ENCODE peak calls at places on chromosomes 4 and X, in four cellular contexts. V is choroid plexus epithelial cell, G is cardiac muscle cell, I is upper lobe of left lung. H is an unnamed sample.

GRCh38 chrX:38845426-38845825 is 44.2 kb downstream of the MID1IP1 start:
- DNase-seq in V (no peak), G (no peak), I (no peak), H (no peak)

GRCh38 chrX:109797311-109797975 is 64.4 kb upstream of the ACSL4 start:
- DNase-seq in V (no peak), G (no peak), I (no peak), H (no peak)

GRCh38 chrX:27915617-27916016 is 65.6 kb downstream of the DCAF8L1 start:
- DNase-seq in V (peak; percentile 50), G (peak; percentile 32), I (peak; percentile 21), H (no peak)

GRCh38 chr4:6943012-6943869 is 33.6 kb downstream of the TBC1D14 start:
- DNase-seq in V (no peak), G (peak; percentile 4), I (no peak), H (no peak)

GRCh38 chr4:57136281-57136680 is 26.1 kb upstream of the IGFBP7 start:
- DNase-seq in V (peak; percentile 59), G (peak; percentile 19), I (no peak), H (no peak)

GRCh38 chr4:40940317-40940720 is 190.6 kb downstream of the NSUN7 start:
- DNase-seq in V (no peak), G (peak; percentile 69), I (no peak), H (no peak)

GRCh38 chr4:180153587-180153986 is 2089.6 kb upstream of the TENM3 start:
- DNase-seq in V (no peak), G (no peak), I (no peak), H (no peak)

GRCh38 chr4:177339794-177340374 is 30.2 kb downstream of the NEIL3 start:
- DNase-seq in V (peak; percentile 65), G (peak; percentile 63), I (no peak), H (no peak)

GRCh38 chrX:13717697-13718483 is 16.5 kb downstream of the TRAPPC2 start:
- DNase-seq in V (peak; percentile 23), G (peak; percentile 44), I (no peak), H (no peak)

GRCh38 chrX:25524150-25524549 is 508.4 kb upstream of the ARX start:
- DNase-seq in V (peak; percentile 47), G (peak; percentile 71), I (no peak), H (no peak)

GRCh38 chrX:25519258-25519657 is 503.5 kb upstream of the ARX start:
- DNase-seq in V (no peak), G (no peak), I (no peak), H (no peak)

GRCh38 chrX:25527596-25527995 is 511.8 kb upstream of the ARX start:
- DNase-seq in V (no peak), G (no peak), I (no peak), H (no peak)

GRCh38 chrX:25523574-25523973 is 507.8 kb upstream of the ARX start:
- DNase-seq in V (peak; percentile 63), G (peak; percentile 71), I (no peak), H (peak; percentile 36)
- TF ChIP-seq CTCF in V (peak; percentile 55), G (peak; percentile 40), I (peak; percentile 18), H (peak; percentile 41)

GRCh38 chr4:114383721-114384120 is 214.9 kb upstream of the UGT8 start:
- DNase-seq in V (peak; percentile 85), G (peak; percentile 66), I (no peak), H (no peak)

GRCh38 chr4:114373508-114373907 is 225.1 kb upstream of the UGT8 start:
- DNase-seq in V (no peak), G (no peak), I (no peak), H (no peak)

GRCh38 chr4:114383055-114383454 is 215.6 kb upstream of the UGT8 start:
- DNase-seq in V (no peak), G (no peak), I (no peak), H (no peak)

DNA sequence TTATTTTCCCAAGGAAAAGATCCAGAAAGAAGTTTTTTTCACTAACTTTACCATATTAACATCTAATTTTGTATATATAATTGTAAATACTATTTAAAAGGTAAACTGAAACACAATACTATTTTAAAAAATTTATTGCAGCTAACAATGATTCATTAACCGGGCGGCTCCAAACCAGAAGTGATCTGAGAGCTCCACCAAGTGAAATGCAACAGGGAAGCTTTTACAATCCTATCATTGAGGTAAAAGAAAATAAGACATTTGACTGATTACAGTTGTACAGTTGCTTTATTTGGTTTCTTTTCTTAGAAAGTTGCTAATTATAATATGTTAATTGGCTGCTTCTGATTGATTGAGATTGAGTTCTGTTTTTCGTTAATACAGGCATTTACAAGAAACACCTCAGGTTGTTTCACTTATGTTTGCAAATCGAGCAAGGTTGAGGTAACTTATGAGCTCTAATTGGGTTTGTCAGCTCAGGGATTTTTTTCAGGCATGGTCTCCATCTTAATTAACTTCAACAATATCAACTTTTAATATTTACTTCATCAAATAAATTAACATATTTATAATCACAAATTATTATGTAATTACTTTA is 220.2 kb upstream of the UGT8 start:
- DNase-seq in V (peak; percentile 74), G (peak; percentile 51), I (no peak), H (no peak)
- TF ChIP-seq CTCF in V (peak; percentile 75), G (peak; percentile 49), I (no peak), H (no peak)

GRCh38 chrX:121581885-121582284 is 534.5 kb downstream of the GLUD2 start:
- DNase-seq in V (peak; percentile 16), G (no peak), I (no peak), H (no peak)
- TF ChIP-seq CTCF in V (peak; percentile 31), G (no peak), I (no peak), H (no peak)

DNA sequence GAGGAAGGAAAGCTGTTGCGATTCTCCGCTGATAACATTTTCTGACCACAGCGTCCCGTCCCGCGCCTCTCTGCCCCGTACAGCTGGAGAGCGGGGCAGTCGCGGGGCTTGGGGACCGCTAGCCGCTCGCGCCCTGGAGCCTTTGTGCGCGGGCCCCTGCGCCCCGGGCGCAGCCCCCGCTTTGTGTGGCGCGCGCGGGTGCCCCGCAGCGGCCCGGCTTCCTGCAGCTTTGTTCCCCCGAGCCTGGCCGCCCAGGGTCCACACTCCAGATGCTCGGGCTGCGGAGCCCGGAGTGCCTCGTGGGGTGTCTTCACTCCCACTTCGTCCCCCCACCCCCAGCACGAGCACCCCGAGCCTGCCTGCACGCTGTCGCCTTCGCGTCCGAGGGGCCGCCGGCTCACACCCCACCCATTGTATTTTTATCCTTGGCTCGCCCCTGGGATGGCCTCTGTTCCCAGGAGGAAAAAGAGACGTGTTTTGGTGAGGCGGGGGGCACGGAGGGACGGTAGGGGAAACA is 535 bp downstream of the TMEM131L start:
- DNase-seq in V (no peak), G (no peak), I (no peak), H (no peak)
- TF ChIP-seq CTCF in V (no peak), G (no peak), I (peak; percentile 2), H (no peak)

GRCh38 chr4:22502895-22503814 is 12.7 kb downstream of the ADGRA3 start:
- DNase-seq in V (peak; percentile 46), G (peak; percentile 49), I (no peak), H (no peak)

GRCh38 chr4:22500831-22501714 is 14.8 kb downstream of the ADGRA3 start:
- DNase-seq in V (peak; percentile 45), G (no peak), I (peak; percentile 44), H (no peak)

GRCh38 chr4:22501715-22502095 is 14.2 kb downstream of the ADGRA3 start:
- DNase-seq in V (no peak), G (no peak), I (no peak), H (no peak)

GRCh38 chr4:22508376-22508775 is 7.5 kb downstream of the ADGRA3 start:
- DNase-seq in V (peak; percentile 72), G (no peak), I (no peak), H (no peak)

GRCh38 chr4:22504931-22505330 is 10.9 kb downstream of the ADGRA3 start:
- DNase-seq in V (no peak), G (no peak), I (no peak), H (no peak)
- TF ChIP-seq CTCF in V (no peak), G (no peak), I (no peak), H (no peak)

DNA sequence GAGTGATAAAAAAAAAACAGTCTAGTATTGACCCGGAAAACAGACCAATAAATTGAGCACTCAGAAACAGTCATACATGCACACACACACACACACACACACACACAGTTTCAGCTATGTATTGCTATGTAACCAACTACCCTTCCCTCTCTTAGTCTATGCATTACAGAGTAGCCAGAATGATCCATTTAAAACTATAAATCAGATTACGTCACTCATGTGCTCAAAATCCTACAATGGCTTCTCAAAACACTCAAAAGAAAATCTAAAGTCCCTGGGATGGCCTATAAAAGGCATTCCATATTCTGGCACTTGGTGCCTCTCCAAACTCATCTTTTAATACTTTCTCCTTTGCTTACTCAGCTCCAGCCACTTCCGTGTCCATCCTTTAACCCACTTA is 46.5 kb upstream of the ZIC3 start:
- DNase-seq in V (no peak), G (no peak), I (no peak), H (no peak)
- TF ChIP-seq CTCF in V (no peak), G (no peak), I (no peak), H (no peak)

DNA sequence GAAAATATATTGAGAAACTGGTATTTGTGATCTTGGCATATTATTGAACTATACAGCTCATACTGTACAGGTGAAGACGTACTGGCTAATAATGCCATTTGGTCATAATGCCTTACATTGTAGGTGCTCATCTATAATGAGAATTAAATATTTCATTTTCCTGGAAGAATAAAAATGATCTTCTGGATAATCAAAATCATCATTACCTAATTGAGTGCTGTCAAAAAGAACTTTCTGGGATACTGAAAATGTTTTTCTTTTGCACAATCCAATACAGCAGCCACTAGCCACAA is 4.1 kb downstream of the RASGEF1B start:
- DNase-seq in V (no peak), G (no peak), I (no peak), H (no peak)
- TF ChIP-seq CTCF in V (no peak), G (no peak), I (no peak), H (peak; percentile 36)

H was measured in nephron progenitor cell.